ENCODE peak calls at places on chromosomes 3 and 15, in six cellular contexts. Z is stimulated activated CD8-positive, alpha-beta memory T cell treated with anti-CD3 and anti-CD28 coated beads, Interleukin-2, amount 100 ng/mL, for 1 hour; Y is AG08395; C is stimulated activated naive CD8-positive, alpha-beta T cell treated with anti-CD3 and anti-CD28 coated beads, Interleukin-15, Interleukin-2, amounts not matched to agents 100 U/mL and 50 U/mL, for 24 hours; Q is NCI-H1694 treated with DMSO at 0.1 percent for 48 hours; F is G401. J is an unnamed sample.

GRCh38 chr3:100360757-100361496 is 26.4 kb downstream of the NIT2 start:
- DNase-seq in Z (no peak), Y (no peak), C (no peak), Q (no peak), F (no peak), J (no peak)

GRCh38 chr15:63462053-63462452 is 42.3 kb upstream of the USP3 start:
- DNase-seq in Z (no peak), Y (no peak), C (no peak), Q (no peak), F (no peak), J (no peak)

GRCh38 chr3:130955481-130955880 is 61.6 kb downstream of the ATP2C1 start:
- DNase-seq in Z (no peak), Y (no peak), C (no peak), Q (no peak), F (no peak), J (no peak)

GRCh38 chr3:98920166-98920565 is 18.7 kb upstream of the DCBLD2 start:
- DNase-seq in Z (no peak), Y (no peak), C (no peak), Q (no peak), F (no peak), J (no peak)

GRCh38 chr15:72850833-72851232 is 67.3 kb upstream of the ADPGK start:
- DNase-seq in Z (no peak), Y (no peak), C (no peak), Q (no peak), F (no peak), J (no peak)

GRCh38 chr3:152026033-152026556 is 152.7 kb downstream of the SUCNR1 start:
- DNase-seq in Z (no peak), Y (peak), C (no peak), Q (no peak), F (no peak), J (no peak)

GRCh38 chr3:187968883-187969580 is 184.9 kb upstream of the LPP start:
- DNase-seq in Z (no peak), Y (peak), C (no peak), Q (no peak), F (no peak), J (no peak)

GRCh38 chr3:182364323-182364722 is 429.0 kb upstream of the ATP11B start:
- DNase-seq in Z (no peak), Y (no peak), C (no peak), Q (no peak), F (peak), J (peak)

GRCh38 chr3:186669378-186670084 is 3.7 kb downstream of the HRG start:
- DNase-seq in Z (no peak), Y (no peak), C (no peak), Q (no peak), F (no peak), J (no peak)

GRCh38 chr15:59528965-59529402 is 82.6 kb upstream of the GCNT3 start:
- DNase-seq in Z (peak), Y (peak), C (peak), Q (peak), F (peak), J (peak)

GRCh38 chr3:148229107-148229506 is 468.6 kb upstream of the AGTR1 start:
- DNase-seq in Z (no peak), Y (no peak), C (no peak), Q (no peak), F (no peak), J (no peak)

GRCh38 chr3:188578579-188579363 is 424.8 kb downstream of the LPP start:
- DNase-seq in Z (no peak), Y (peak), C (peak), Q (no peak), F (peak), J (peak)

GRCh38 chr3:28320981-28321380 is 27.5 kb upstream of the ZCWPW2 start:
- DNase-seq in Z (no peak), Y (no peak), C (no peak), Q (no peak), F (no peak), J (no peak)

GRCh38 chr15:25242957-25243799 is 195.6 kb downstream of the UBE3A start:
- DNase-seq in Z (no peak), Y (no peak), C (no peak), Q (no peak), F (no peak), J (no peak)

GRCh38 chr3:77606372-77606771 is 566.5 kb downstream of the ROBO2 start:
- DNase-seq in Z (no peak), Y (no peak), C (no peak), Q (no peak), F (no peak), J (no peak)